ENCODE peak calls at places on chromosomes 16 and 17, in four cellular contexts. U is tibial nerve; Z is fibroblast of the aortic adventitia; W is activated CD8-positive, alpha-beta T cell treated with anti-CD3 and anti-CD28 coated beads for 36 hours. H is an unnamed sample.

GRCh38 chr17:49926886-49927285 is 42.1 kb upstream of the DLX4 start:
- DNase-seq in U (no peak), Z (peak), W (no peak), H (peak)

GRCh38 chr16:15487336-15488284 is 53.2 kb downstream of the BMERB1 start:
- DNase-seq in U (no peak), Z (no peak), W (peak), H (no peak)

GRCh38 chr16:87441886-87442580 is 49.9 kb downstream of the MAP1LC3B start:
- DNase-seq in U (no peak), Z (peak), W (no peak), H (no peak)

GRCh38 chr16:68116256-68116853 is 31.2 kb downstream of the NFATC3 start:
- DNase-seq in U (no peak), Z (peak), W (no peak), H (no peak)

GRCh38 chr17:17690156-17690737 is 9.0 kb downstream of the RAI1 start:
- DNase-seq in U (no peak), Z (no peak), W (no peak), H (no peak)

GRCh38 chr17:28928061-28928460 is 23.3 kb downstream of the PHF12 start:
- DNase-seq in U (no peak), Z (peak), W (peak), H (no peak)

GRCh38 chr16:57611184-57611583 is 17.2 kb upstream of the ADGRG1 start:
- DNase-seq in U (no peak), Z (peak), W (no peak), H (no peak)

GRCh38 chr16:7547736-7548135 is 215.1 kb downstream of the RBFOX1 start:
- DNase-seq in U (no peak), Z (no peak), W (no peak), H (no peak)

GRCh38 chr17:74744714-74745547 is 3.5 kb upstream of the NHERF1 start:
- DNase-seq in U (peak), Z (peak), W (peak), H (peak)

GRCh38 chr17:77566566-77566965 is 391.9 kb upstream of the TNRC6C start:
- DNase-seq in U (no peak), Z (no peak), W (no peak), H (no peak)

GRCh38 chr17:17866425-17866824 is 29.6 kb upstream of the SREBF1 start:
- DNase-seq in U (no peak), Z (no peak), W (no peak), H (no peak)

GRCh38 chr16:53841884-53842283 is 137.9 kb downstream of the FTO start:
- DNase-seq in U (no peak), Z (no peak), W (no peak), H (no peak)

GRCh38 chr16:12079411-12079965 is 103.0 kb downstream of the SNX29 start:
- DNase-seq in U (no peak), Z (no peak), W (no peak), H (no peak)

GRCh38 chr16:21283521-21284289 is 5.6 kb upstream of the CRYM start:
- DNase-seq in U (peak), Z (peak), W (peak), H (no peak)

GRCh38 chr16:3471518-3472176 is 23.6 kb downstream of the C16orf90 start:
- DNase-seq in U (no peak), Z (no peak), W (no peak), H (no peak)

GRCh38 chr16:65121870-65122723 is at the start of gene CDH11:
- DNase-seq in U (peak), Z (peak), W (no peak), H (no peak)

GRCh38 chr17:39608601-39609000 is 881 bp upstream of the NEUROD2 start:
- DNase-seq in U (no peak), Z (no peak), W (no peak), H (no peak)

GRCh38 chr16:58020628-58021521 is 4.7 kb upstream of the MMP15 start:
- DNase-seq in U (peak), Z (peak), W (peak), H (peak)

GRCh38 chr17:17300624-17301568 is 2.3 kb upstream of the NT5M start:
- DNase-seq in U (no peak), Z (peak), W (peak), H (peak)

GRCh38 chr16:50627419-50627818 is 53.7 kb downstream of the SNX20 start:
- DNase-seq in U (no peak), Z (peak), W (peak), H (no peak)
- TF ChIP-seq CTCF in U (no peak), Z (peak), W (peak), H (no peak)

GRCh38 chr17:66021757-66022156 is 170.2 kb downstream of the CEP112 start:
- DNase-seq in U (no peak), Z (no peak), W (no peak), H (no peak)
- TF ChIP-seq CTCF in U (no peak), Z (no peak), W (no peak), H (no peak)

DNA sequence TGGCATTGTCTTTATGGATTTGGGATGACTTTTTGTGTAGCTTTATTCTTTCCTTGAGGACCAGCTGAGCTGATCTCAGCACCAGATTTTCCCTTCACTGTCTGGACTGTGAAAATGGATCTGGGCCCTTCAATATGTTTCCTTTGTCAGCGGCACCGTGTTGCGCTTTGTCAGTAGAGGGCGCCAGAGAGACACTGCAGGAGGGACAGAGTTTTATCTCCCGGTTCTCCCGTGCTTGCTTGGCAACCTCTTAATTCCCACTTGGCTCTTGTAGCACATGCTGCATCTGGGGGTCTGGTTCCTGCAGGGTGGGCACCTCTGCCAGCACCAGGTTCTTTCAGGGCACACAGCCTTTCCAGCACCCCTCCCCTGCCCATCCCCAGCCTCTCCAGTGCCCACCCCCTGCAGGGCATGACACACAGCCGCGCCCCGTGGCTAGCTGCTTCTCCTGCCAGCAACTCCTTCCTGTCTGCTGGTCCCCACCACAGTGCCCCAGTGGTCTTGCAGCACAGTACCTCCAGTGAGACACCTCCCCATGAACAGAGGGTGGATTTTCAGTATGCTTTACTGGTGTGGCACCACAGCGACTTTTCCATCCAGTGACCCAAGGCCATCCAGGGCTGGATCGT is 19.6 kb downstream of the OR1D5 start:
- DNase-seq in U (no peak), Z (no peak), W (peak), H (no peak)
- TF ChIP-seq CTCF in U (no peak), Z (peak), W (peak), H (no peak)

GRCh38 chr16:1435921-1436697 is 5.2 kb downstream of the PERCC1 start:
- DNase-seq in U (no peak), Z (no peak), W (no peak), H (no peak)
- TF ChIP-seq CTCF in U (no peak), Z (no peak), W (no peak), H (no peak)

H was measured in omental fat pad.